ENCODE peak calls at places on chromosome 22, in ten cellular contexts. X is endodermal cell; C is colonic mucosa; P is GM23338; I is effector memory CD4-positive, alpha-beta T cell; V is testis; F is cardiac muscle cell; D is left ventricle myocardium inferior; B is CD8-positive, alpha-beta memory T cell; L is CD4-positive, alpha-beta memory T cell. K is an unnamed sample. For H3K4me1, the result is how much of the 10 kb centered on the place peaks cover.

GRCh38 chr22:44361391-44362126 is 48.8 kb upstream of the SHISAL1 start:
- DNase-seq in F (no peak), L (no peak), B (peak), C (no peak), I (no peak), D (no peak), V (no peak), X (peak), P (no peak), K (peak)

GRCh38 chr22:49889071-49889470 is 29.2 kb downstream of the ALG12 start:
- DNase-seq in D (no peak), B (no peak), X (no peak), I (no peak), V (no peak), L (no peak), P (no peak), F (no peak), C (no peak), K (no peak)

GRCh38 chr22:33921576-33922181 is 1.4 kb upstream of the LARGE1 start:
- DNase-seq in C (peak), X (peak), I (no peak), D (peak), F (peak), B (no peak), V (peak), P (peak), L (no peak), K (peak)

GRCh38 chr22:33873186-33873585 is 47.1 kb downstream of the LARGE1 start:
- DNase-seq in L (no peak), V (peak), P (no peak), B (no peak), C (no peak), X (no peak), I (no peak), F (no peak), D (peak), K (peak)

GRCh38 chr22:31662668-31663037 is 638 bp upstream of the PISD start:
- DNase-seq in P (no peak), L (no peak), I (no peak), F (no peak), B (no peak), V (no peak), D (no peak), C (peak), X (no peak), K (no peak)

GRCh38 chr22:39405346-39406085 is 5.9 kb downstream of the TAB1 start:
- DNase-seq in P (no peak), C (no peak), V (peak), I (no peak), F (peak), D (no peak), B (no peak), X (no peak), L (no peak), K (peak)

GRCh38 chr22:48192920-48193319 is 1430.5 kb downstream of the TBC1D22A start:
- DNase-seq in I (no peak), F (no peak), D (no peak), L (no peak), V (no peak), C (no peak), P (no peak), B (no peak), X (peak), K (no peak)

GRCh38 chr22:30803679-30804078 is 109.0 kb downstream of the OSBP2 start:
- DNase-seq in F (no peak), X (no peak), P (no peak), L (no peak), V (no peak), D (no peak), B (no peak), I (no peak), C (no peak), K (no peak)

GRCh38 chr22:43118953-43119458 is 8.5 kb downstream of the BIK start:
- DNase-seq in V (no peak), D (no peak), I (no peak), F (peak), C (peak), B (no peak), P (no peak), L (no peak), X (no peak), K (no peak)

GRCh38 chr22:44091021-44091721 is 67.1 kb downstream of the PARVB start:
- DNase-seq in F (peak), X (no peak), I (no peak), B (no peak), V (no peak), P (peak), D (no peak), L (peak), C (no peak), K (no peak)

GRCh38 chr22:24146791-24147353 is 34.4 kb upstream of the SUSD2 start:
- DNase-seq in V (peak), C (peak), D (peak), B (no peak), P (peak), I (no peak), X (peak), L (no peak), F (peak), K (peak)

GRCh38 chr22:49705631-49706352 is 121.9 kb downstream of the BRD1 start:
- DNase-seq in V (no peak), P (no peak), B (no peak), L (no peak), F (no peak), D (no peak), C (no peak), I (no peak), X (peak), K (no peak)

GRCh38 chr22:19344420-19344819 is 52.9 kb upstream of the CLTCL1 start:
- DNase-seq in L (no peak), P (no peak), D (no peak), I (no peak), X (no peak), C (no peak), V (no peak), B (no peak), F (no peak), K (no peak)

GRCh38 chr22:47878460-47878859 is 1116.0 kb downstream of the TBC1D22A start:
- DNase-seq in D (no peak), V (no peak), C (no peak), B (no peak), L (no peak), X (no peak), P (no peak), I (no peak), F (no peak), K (no peak)

GRCh38 chr22:41925783-41926460 is 684 bp downstream of the TNFRSF13C start:
- DNase-seq in C (peak), I (peak), P (peak), D (peak), F (peak), X (peak), V (peak), L (peak), B (peak), K (no peak)

GRCh38 chr22:48396785-48397530 is 1430.7 kb downstream of the BRD1 start:
- DNase-seq in C (no peak), P (peak), L (no peak), X (no peak), I (no peak), F (no peak), V (no peak), D (no peak), B (no peak), K (no peak)

GRCh38 chr22:36008131-36008530 is 20.5 kb downstream of the RBFOX2 start:
- DNase-seq in I (no peak), C (no peak), P (no peak), D (no peak), B (no peak), X (no peak), L (no peak), F (no peak), V (no peak), K (no peak)

GRCh38 chr22:41564563-41564962 is 3.8 kb downstream of the CSDC2 start:
- DNase-seq in C (no peak), B (no peak), X (no peak), L (no peak), I (no peak), D (no peak), V (no peak), F (no peak), P (no peak), K (no peak)

GRCh38 chr22:40635940-40636379 is 559 bp downstream of the MRTFA start:
- DNase-seq in I (peak), C (peak), L (no peak), B (no peak), P (peak), V (peak), X (no peak), F (no peak), D (no peak), K (no peak)

GRCh38 chr22:23677701-23677995 is 13.2 kb upstream of the RGL4 start:
- DNase-seq in L (no peak), D (no peak), V (no peak), B (no peak), C (no peak), P (peak), X (no peak), F (no peak), I (no peak), K (no peak)

GRCh38 chr22:32799516-32799915 is 2.0 kb upstream of the TIMP3 start:
- DNase-seq in I (no peak), C (no peak), B (no peak), X (no peak), L (no peak), P (no peak), F (no peak), V (no peak), D (no peak), K (no peak)

GRCh38 chr22:39216143-39216490 is 28.7 kb downstream of the PDGFB start:
- DNase-seq in D (no peak), V (no peak), C (no peak), F (no peak), P (no peak), B (no peak), X (no peak), I (no peak), L (no peak), K (no peak)

GRCh38 chr22:24925586-24926427 is 20.7 kb downstream of the LHFPL7 start:
- DNase-seq in V (no peak), L (no peak), B (no peak), I (no peak), D (no peak), P (peak), C (no peak), F (no peak), X (peak), K (no peak)

GRCh38 chr22:20206709-20207215 is 55.9 kb upstream of the CCDC188 start:
- DNase-seq in P (no peak), C (peak), X (peak), F (no peak), B (no peak), D (no peak), I (no peak), V (no peak), L (no peak), K (no peak)

GRCh38 chr22:49853981-49854791 is 542 bp downstream of the ZBED4 start:
- DNase-seq in F (peak), C (peak), D (no peak), L (no peak), I (no peak), B (peak), V (peak), P (peak), X (peak), K (peak)

GRCh38 chr22:28771195-28771791 is 1.2 kb upstream of the CCDC117 start:
- DNase-seq in V (no peak), X (no peak), P (no peak), B (no peak), C (no peak), F (no peak), D (no peak), I (no peak), L (no peak), K (no peak)
- H3K4me1 ChIP-seq in V (under half), X (under half), P (under half), B (under half), C (under half), F (under half), D (under half), I (under half), L (under half), K (under half)

GRCh38 chr22:21938906-21939305 is 13.7 kb downstream of the PPM1F start:
- DNase-seq in X (no peak), L (no peak), C (no peak), P (no peak), F (no peak), D (no peak), I (no peak), V (no peak), B (no peak), K (no peak)
- H3K4me3 ChIP-seq in X (no peak), L (no peak), C (no peak), P (peak), F (no peak), D (peak), I (no peak), V (peak), B (no peak), K (no peak)

GRCh38 chr22:37911273-37911672 is 5.2 kb downstream of the MICALL1 start:
- DNase-seq in D (no peak), C (no peak), B (no peak), V (no peak), P (no peak), I (no peak), X (peak), L (no peak), F (no peak), K (no peak)
- H3K27ac ChIP-seq in D (peak), C (no peak), B (no peak), V (peak), P (peak), I (no peak), X (peak), L (no peak), F (peak), K (no peak)

DNA sequence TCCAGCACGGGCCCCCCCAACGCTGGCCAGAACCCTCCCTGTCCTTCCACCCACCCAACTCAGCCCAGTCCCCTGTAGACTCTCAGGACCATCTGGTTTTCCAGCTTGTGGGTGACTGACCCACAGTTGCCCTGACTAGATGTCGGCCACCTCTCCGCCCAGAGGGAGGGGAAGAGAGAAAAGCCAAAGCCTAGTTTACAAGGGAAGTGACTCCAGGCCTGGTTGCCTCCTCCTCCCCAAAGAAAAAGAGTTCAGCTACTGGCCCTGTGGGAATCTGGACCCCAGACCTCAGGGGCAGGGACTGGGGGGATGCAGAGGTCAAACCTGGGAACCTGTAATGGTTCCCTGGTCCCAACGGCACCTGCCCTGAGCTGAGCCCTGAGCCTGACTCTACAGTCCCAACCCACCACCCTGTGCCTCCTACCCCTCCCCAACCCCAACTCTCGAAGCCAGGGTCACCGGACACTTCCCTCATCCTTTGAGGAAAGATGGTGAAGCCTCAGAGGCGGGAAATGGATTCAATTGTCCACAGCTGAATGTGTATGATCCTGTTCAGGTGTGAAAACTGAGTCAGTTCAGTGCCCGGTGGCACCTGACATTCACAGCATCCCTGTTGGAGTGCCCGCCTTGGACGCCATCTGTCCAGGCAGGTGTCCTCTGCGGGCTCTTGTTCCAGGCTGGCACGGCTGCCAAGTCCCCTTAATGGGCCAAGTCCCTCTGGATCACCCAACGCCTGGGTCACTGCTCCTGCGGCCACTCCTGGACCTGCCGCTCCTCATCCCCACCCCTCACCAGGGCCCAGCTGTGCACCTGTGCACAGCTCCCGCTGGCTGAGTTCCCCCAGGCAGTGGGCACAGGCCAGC is 21.0 kb upstream of the WNT7B start:
- DNase-seq in I (no peak), P (no peak), X (no peak), V (peak), L (no peak), C (no peak), D (peak), B (no peak), F (no peak), K (no peak)
- H3K4me1 ChIP-seq in I (under half), P (under half), X (under half), V (half or more), L (under half), C (under half), D (half or more), B (under half), F (under half), K (under half)

K was measured in ovary.